ENCODE peak calls at places on chromosomes 11 and 22, in five cellular contexts. Y, D, G, C and I are unnamed samples.

GRCh38 chr11:57315491-57315890 is 9.3 kb downstream of the TNKS1BP1 start:
- DNase-seq in Y (no peak), D (no peak), G (no peak), C (no peak), I (no peak)

GRCh38 chr11:70705930-70706329 is 307.6 kb downstream of the CTTN start:
- DNase-seq in Y (no peak), D (no peak), G (no peak), C (no peak), I (no peak)

GRCh38 chr11:107757661-107758060 is 45.8 kb upstream of the SLN start:
- DNase-seq in Y (no peak), D (no peak), G (no peak), C (no peak), I (no peak)

GRCh38 chr11:46120361-46120710 is 918 bp downstream of the PHF21A start:
- DNase-seq in Y (peak), D (no peak), G (no peak), C (no peak), I (no peak)

GRCh38 chr11:35367491-35367890 is 51.9 kb downstream of the SLC1A2 start:
- DNase-seq in Y (no peak), D (peak), G (no peak), C (no peak), I (no peak)

GRCh38 chr11:88363566-88364169 is 26.1 kb upstream of the CTSC start:
- DNase-seq in Y (no peak), D (no peak), G (no peak), C (no peak), I (no peak)

GRCh38 chr11:119823077-119823476 is 94.1 kb upstream of the NECTIN1 start:
- DNase-seq in Y (no peak), D (no peak), G (no peak), C (no peak), I (no peak)

GRCh38 chr11:57214494-57214893 is 22.6 kb downstream of the APLNR start:
- DNase-seq in Y (no peak), D (peak), G (peak), C (no peak), I (peak)

GRCh38 chr11:46594785-46595184 is 962 bp upstream of the AMBRA1 start:
- DNase-seq in Y (no peak), D (no peak), G (no peak), C (no peak), I (no peak)

GRCh38 chr11:112025682-112026081 is 474 bp downstream of the DLAT start:
- DNase-seq in Y (no peak), D (peak), G (peak), C (no peak), I (no peak)

GRCh38 chr11:87384078-87384729 is 346.5 kb downstream of the TMEM135 start:
- DNase-seq in Y (no peak), D (no peak), G (no peak), C (no peak), I (no peak)

GRCh38 chr22:28594784-28595324 is 84.8 kb downstream of the TTC28 start:
- DNase-seq in Y (no peak), D (peak), G (peak), C (no peak), I (peak)

GRCh38 chr11:47295385-47295784 is 25.5 kb downstream of the MADD start:
- DNase-seq in Y (no peak), D (no peak), G (no peak), C (no peak), I (no peak)

GRCh38 chr11:26537341-26537740 is 34.7 kb downstream of the MUC15 start:
- DNase-seq in Y (no peak), D (no peak), G (no peak), C (no peak), I (no peak)

GRCh38 chr11:57219021-57219627 is 17.9 kb downstream of the APLNR start:
- DNase-seq in Y (no peak), D (no peak), G (no peak), C (no peak), I (no peak)

GRCh38 chr11:95346207-95346718 is 115.3 kb upstream of the SESN3 start:
- DNase-seq in Y (no peak), D (no peak), G (no peak), C (no peak), I (no peak)

GRCh38 chr11:59901306-59901705 is 22.7 kb downstream of the OOSP3 start:
- DNase-seq in Y (no peak), D (no peak), G (no peak), C (no peak), I (no peak)

GRCh38 chr11:11366793-11367192 is 13.7 kb upstream of the CSNK2A3 start:
- DNase-seq in Y (no peak), D (no peak), G (no peak), C (no peak), I (no peak)

GRCh38 chr11:75635009-75635909 is 33.6 kb downstream of the MAP6 start:
- DNase-seq in Y (no peak), D (no peak), G (no peak), C (no peak), I (no peak)

GRCh38 chr11:74634537-74634936 is 42.2 kb downstream of the POLD3 start:
- DNase-seq in Y (no peak), D (no peak), G (no peak), C (no peak), I (no peak)

GRCh38 chr11:34788642-34789041 is 127.5 kb downstream of the APIP start:
- DNase-seq in Y (no peak), D (no peak), G (no peak), C (no peak), I (no peak)

GRCh38 chr11:36186797-36187196 is 102.4 kb downstream of the COMMD9 start:
- DNase-seq in Y (no peak), D (no peak), G (no peak), C (no peak), I (no peak)

GRCh38 chr11:131897247-131897646 is 526.8 kb downstream of the NTM start:
- DNase-seq in Y (no peak), D (no peak), G (no peak), C (no peak), I (no peak)

GRCh38 chr22:23127055-23127756 is 14.6 kb downstream of the RSPH14 start:
- DNase-seq in Y (no peak), D (no peak), G (no peak), C (no peak), I (no peak)

GRCh38 chr11:82733444-82734119 is at the start of gene FAM181B:
- DNase-seq in Y (peak), D (no peak), G (no peak), C (peak), I (no peak)

GRCh38 chr11:13674799-13675509 is 6.5 kb downstream of the FAR1 start:
- DNase-seq in Y (no peak), D (no peak), G (no peak), C (no peak), I (no peak)

GRCh38 chr11:10305262-10305963 is 540 bp downstream of the ADM start:
- DNase-seq in Y (no peak), D (no peak), G (no peak), C (peak), I (no peak)

GRCh38 chr11:78000193-78000592 is 5.7 kb upstream of the INTS4 start:
- DNase-seq in Y (peak), D (peak), G (peak), C (no peak), I (peak)

GRCh38 chr11:639324-639977 is 2.4 kb downstream of the DRD4 start:
- DNase-seq in Y (no peak), D (no peak), G (no peak), C (no peak), I (no peak)

GRCh38 chr22:49983148-49984042 is 22.8 kb downstream of the PIM3 start:
- DNase-seq in Y (peak), D (no peak), G (no peak), C (peak), I (no peak)

GRCh38 chr11:674406-674805 is 20.6 kb downstream of the DEAF1 start:
- DNase-seq in Y (no peak), D (no peak), G (no peak), C (no peak), I (no peak)

GRCh38 chr11:74171630-74172465 is 759 bp downstream of the PPME1 start:
- DNase-seq in Y (no peak), D (no peak), G (no peak), C (no peak), I (no peak)

GRCh38 chr22:33325232-33326004 is 267.2 kb upstream of the SYN3 start:
- DNase-seq in Y (no peak), D (no peak), G (no peak), C (no peak), I (no peak)

GRCh38 chr11:70647188-70648166 is 249.1 kb downstream of the CTTN start:
- DNase-seq in Y (no peak), D (no peak), G (no peak), C (no peak), I (no peak)